ENCODE peak calls at places on chromosomes 11 and 22, in five cellular contexts. One of them, this sample, is unnamed. For H3K27me3 and H3K9me3, the result is how much of the 10 kb centered on the place peaks cover.

GRCh38 chr11:19674420-19674819 is 38.2 kb upstream of the NAV2 start:
- DNase-seq in GM23248: no peak
- DNase-seq in adipocyte: no peak
- DNase-seq in neural progenitor cell: no peak
- DNase-seq in HCT116: no peak
- DNase-seq in this sample: no peak

GRCh38 chr11:119093951-119094815 is 7.5 kb downstream of the DPAGT1 start:
- DNase-seq in neural progenitor cell: peak
- DNase-seq in adipocyte: peak
- DNase-seq in HCT116: no peak
- DNase-seq in GM23248: peak
- DNase-seq in this sample: peak

GRCh38 chr11:10233581-10233980 is 60.4 kb downstream of the SBF2 start:
- DNase-seq in GM23248: peak
- DNase-seq in neural progenitor cell: no peak
- DNase-seq in HCT116: peak
- DNase-seq in adipocyte: peak
- DNase-seq in this sample: peak

GRCh38 chr22:46178755-46179505 is 28.6 kb downstream of the PPARA start:
- DNase-seq in GM23248: peak
- DNase-seq in HCT116: no peak
- DNase-seq in adipocyte: no peak
- DNase-seq in neural progenitor cell: no peak
- DNase-seq in this sample: no peak

GRCh38 chr22:20499769-20500168 is 4.2 kb upstream of the KLHL22 start:
- DNase-seq in GM23248: no peak
- DNase-seq in neural progenitor cell: no peak
- DNase-seq in adipocyte: no peak
- DNase-seq in HCT116: no peak
- DNase-seq in this sample: no peak

GRCh38 chr11:27041141-27041869 is 690 bp downstream of the BBOX1 start:
- DNase-seq in GM23248: no peak
- DNase-seq in HCT116: no peak
- DNase-seq in neural progenitor cell: peak
- DNase-seq in adipocyte: peak
- DNase-seq in this sample: no peak

GRCh38 chr11:114562166-114562916 is 2.7 kb upstream of the NXPE1 start:
- DNase-seq in adipocyte: peak
- DNase-seq in GM23248: peak
- DNase-seq in neural progenitor cell: no peak
- DNase-seq in HCT116: no peak
- DNase-seq in this sample: peak

GRCh38 chr11:65920035-65920802 is 993 bp downstream of the DRAP1 start:
- DNase-seq in HCT116: no peak
- DNase-seq in neural progenitor cell: no peak
- DNase-seq in adipocyte: peak
- DNase-seq in GM23248: peak
- DNase-seq in this sample: no peak

GRCh38 chr11:2885676-2886081 is at the start of gene CDKN1C:
- DNase-seq in GM23248: peak
- DNase-seq in adipocyte: peak
- DNase-seq in HCT116: peak
- DNase-seq in neural progenitor cell: peak
- DNase-seq in this sample: peak

GRCh38 chr11:120752668-120753067 is 241.1 kb downstream of the GRIK4 start:
- DNase-seq in neural progenitor cell: no peak
- DNase-seq in HCT116: no peak
- DNase-seq in adipocyte: no peak
- DNase-seq in GM23248: no peak
- DNase-seq in this sample: no peak

GRCh38 chr22:45963821-45964220 is 13.1 kb downstream of the WNT7B start:
- DNase-seq in HCT116: no peak
- DNase-seq in adipocyte: no peak
- DNase-seq in GM23248: no peak
- DNase-seq in neural progenitor cell: no peak
- DNase-seq in this sample: no peak

GRCh38 chr11:135069884-135070283 is 657.8 kb upstream of the B3GAT1 start:
- DNase-seq in GM23248: peak
- DNase-seq in HCT116: no peak
- DNase-seq in neural progenitor cell: no peak
- DNase-seq in adipocyte: no peak
- DNase-seq in this sample: no peak

GRCh38 chr11:47270331-47271271 is 668 bp downstream of the MADD start:
- DNase-seq in neural progenitor cell: no peak
- DNase-seq in adipocyte: peak
- DNase-seq in HCT116: no peak
- DNase-seq in GM23248: peak
- DNase-seq in this sample: peak

GRCh38 chr22:31616315-31616980 is 45.6 kb downstream of the PISD start:
- DNase-seq in GM23248: no peak
- DNase-seq in neural progenitor cell: no peak
- DNase-seq in adipocyte: no peak
- DNase-seq in HCT116: no peak
- DNase-seq in this sample: no peak

GRCh38 chr11:69700278-69701140 is 3.3 kb downstream of the FGF19 start:
- DNase-seq in HCT116: no peak
- DNase-seq in GM23248: peak
- DNase-seq in adipocyte: peak
- DNase-seq in neural progenitor cell: peak
- DNase-seq in this sample: peak

GRCh38 chr11:61811831-61812230 is 5.0 kb downstream of the FADS1 start:
- DNase-seq in neural progenitor cell: no peak
- DNase-seq in adipocyte: no peak
- DNase-seq in GM23248: no peak
- DNase-seq in HCT116: no peak
- DNase-seq in this sample: no peak

GRCh38 chr22:30205281-30206115 is 41.1 kb downstream of the LIF start:
- DNase-seq in GM23248: peak
- DNase-seq in HCT116: no peak
- DNase-seq in adipocyte: peak
- DNase-seq in neural progenitor cell: no peak
- DNase-seq in this sample: peak

GRCh38 chr11:2385156-2386151 is 8.3 kb downstream of the CD81 start:
- DNase-seq in neural progenitor cell: no peak
- DNase-seq in adipocyte: no peak
- DNase-seq in GM23248: no peak
- DNase-seq in HCT116: no peak
- DNase-seq in this sample: no peak

GRCh38 chr22:27900153-27900552 is 18.9 kb downstream of the PITPNB start:
- DNase-seq in adipocyte: no peak
- DNase-seq in HCT116: no peak
- DNase-seq in GM23248: no peak
- DNase-seq in neural progenitor cell: no peak
- DNase-seq in this sample: no peak

GRCh38 chr22:23756891-23757290 is 2.7 kb upstream of the VPREB3 start:
- DNase-seq in adipocyte: no peak
- DNase-seq in neural progenitor cell: no peak
- DNase-seq in GM23248: no peak
- DNase-seq in HCT116: no peak
- DNase-seq in this sample: no peak
- H3K9ac ChIP-seq in adipocyte: no peak
- H3K9ac ChIP-seq in neural progenitor cell: no peak
- H3K9ac ChIP-seq in GM23248: no peak
- H3K9ac ChIP-seq in HCT116: no peak
- H3K9ac ChIP-seq in this sample: no peak

DNA sequence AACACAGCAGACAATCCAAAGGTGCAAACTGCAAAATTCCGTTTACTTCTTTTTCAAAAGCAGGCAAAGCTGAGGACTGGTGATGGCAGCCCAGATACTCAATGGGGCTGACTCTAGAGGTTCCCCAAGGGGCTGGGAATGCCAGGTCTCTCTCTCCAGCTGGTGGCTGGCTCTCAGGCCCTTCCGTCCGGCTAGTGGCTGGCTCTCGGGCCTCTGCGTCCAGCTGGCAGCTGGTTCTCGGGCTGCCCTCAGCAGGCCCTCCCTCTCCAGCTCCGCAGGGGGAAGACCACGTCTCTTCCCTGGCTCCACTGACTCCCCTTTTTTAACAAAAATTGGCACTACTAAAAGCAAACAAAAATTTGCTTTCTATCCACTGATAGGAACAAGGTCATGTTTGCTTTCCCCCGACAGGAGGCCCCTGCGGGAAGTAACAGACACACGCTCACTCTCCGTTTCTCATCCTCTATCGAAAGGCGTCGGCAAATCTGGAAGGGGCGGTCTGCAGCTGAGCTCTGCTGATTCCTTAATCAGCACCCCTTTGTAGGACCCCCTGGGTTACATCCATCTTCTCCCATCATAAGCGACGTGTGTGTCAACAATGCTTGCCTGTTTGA is 381.4 kb downstream of the BRD1 start:
- DNase-seq in GM23248: no peak
- DNase-seq in adipocyte: no peak
- DNase-seq in neural progenitor cell: no peak
- DNase-seq in HCT116: no peak
- DNase-seq in this sample: no peak
- H3K27me3 ChIP-seq in GM23248: under half
- H3K27me3 ChIP-seq in adipocyte: under half
- H3K27me3 ChIP-seq in neural progenitor cell: under half
- H3K27me3 ChIP-seq in HCT116: under half
- H3K27me3 ChIP-seq in this sample: under half

GRCh38 chr22:49658902-49659280 is 168.8 kb downstream of the BRD1 start:
- DNase-seq in GM23248: no peak
- DNase-seq in neural progenitor cell: no peak
- DNase-seq in adipocyte: no peak
- DNase-seq in HCT116: no peak
- DNase-seq in this sample: no peak

GRCh38 chr22:49659924-49660315 is 167.8 kb downstream of the BRD1 start:
- DNase-seq in HCT116: no peak
- DNase-seq in neural progenitor cell: no peak
- DNase-seq in adipocyte: no peak
- DNase-seq in GM23248: no peak
- DNase-seq in this sample: no peak

GRCh38 chr22:49660321-49660720 is 167.4 kb downstream of the BRD1 start:
- DNase-seq in neural progenitor cell: no peak
- DNase-seq in adipocyte: no peak
- DNase-seq in GM23248: no peak
- DNase-seq in HCT116: no peak
- DNase-seq in this sample: no peak

GRCh38 chr22:49657974-49658550 is 169.6 kb downstream of the BRD1 start:
- DNase-seq in HCT116: no peak
- DNase-seq in GM23248: no peak
- DNase-seq in adipocyte: no peak
- DNase-seq in neural progenitor cell: no peak
- DNase-seq in this sample: no peak

DNA sequence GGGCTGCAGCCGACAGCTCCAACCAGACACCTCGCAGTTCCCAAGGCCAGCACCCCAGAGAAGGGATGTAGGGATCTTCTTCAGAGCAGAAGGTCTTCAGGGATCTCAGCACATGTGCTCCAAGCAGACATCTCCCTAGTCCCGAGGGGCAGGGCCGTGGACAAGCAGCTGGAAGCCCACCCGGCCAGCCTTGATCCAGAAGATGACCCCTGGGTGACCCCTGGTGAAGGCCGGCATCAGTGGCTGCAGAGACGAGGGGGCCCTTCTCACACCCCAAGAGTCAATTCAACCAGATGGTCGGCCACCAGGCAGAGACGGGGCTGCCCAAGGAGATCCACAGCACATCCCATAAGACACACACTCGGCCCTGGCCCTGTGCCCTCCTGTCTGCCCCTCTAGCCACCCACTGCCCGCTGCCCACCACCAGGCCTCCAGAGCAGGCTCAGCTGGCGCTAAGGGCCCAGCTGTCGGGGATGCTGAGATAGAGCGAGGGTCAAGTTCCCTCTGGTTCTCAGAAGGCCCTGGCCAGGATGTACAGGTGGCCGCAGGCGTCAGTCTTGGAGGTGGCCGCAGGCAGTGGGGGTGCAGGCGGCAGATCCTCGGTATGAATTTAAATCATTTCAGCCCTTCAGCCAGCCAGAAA is 168.3 kb downstream of the BRD1 start:
- DNase-seq in adipocyte: no peak
- DNase-seq in GM23248: no peak
- DNase-seq in HCT116: no peak
- DNase-seq in neural progenitor cell: no peak
- DNase-seq in this sample: no peak
- H3K9me3 ChIP-seq in adipocyte: under half
- H3K9me3 ChIP-seq in GM23248: under half
- H3K9me3 ChIP-seq in HCT116: under half
- H3K9me3 ChIP-seq in neural progenitor cell: under half
- H3K9me3 ChIP-seq in this sample: under half

DNA sequence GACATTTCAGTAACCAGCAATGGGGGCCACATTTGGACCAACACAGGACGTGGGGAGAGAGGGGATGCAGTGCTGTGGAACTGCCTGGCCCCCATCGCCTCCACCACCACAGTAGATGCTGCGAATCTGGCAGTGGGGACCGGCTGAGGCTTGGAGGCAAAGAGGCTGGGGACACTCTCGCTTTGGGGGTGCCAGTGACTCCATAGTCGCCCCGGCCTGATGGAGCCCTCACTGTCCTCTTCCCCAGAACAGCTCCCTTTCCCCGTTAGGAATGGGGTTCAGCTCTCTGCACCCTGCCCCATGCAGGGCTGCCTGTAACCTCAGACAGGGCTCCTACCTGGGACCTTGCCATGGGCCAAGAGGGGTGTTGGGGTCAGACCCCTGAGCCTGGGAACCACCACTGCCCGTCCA is 1.8 kb upstream of the MUC2 start:
- DNase-seq in GM23248: no peak
- DNase-seq in HCT116: no peak
- DNase-seq in neural progenitor cell: no peak
- DNase-seq in adipocyte: no peak
- DNase-seq in this sample: no peak
- H3K9ac ChIP-seq in GM23248: no peak
- H3K9ac ChIP-seq in HCT116: peak
- H3K9ac ChIP-seq in neural progenitor cell: no peak
- H3K9ac ChIP-seq in adipocyte: no peak
- H3K9ac ChIP-seq in this sample: peak

GRCh38 chr11:128892866-128893565 is 1.9 kb downstream of the KCNJ5 start:
- DNase-seq in adipocyte: no peak
- DNase-seq in neural progenitor cell: peak
- DNase-seq in GM23248: no peak
- DNase-seq in HCT116: no peak
- DNase-seq in this sample: no peak

GRCh38 chr11:128893578-128894295 is 2.6 kb downstream of the KCNJ5 start:
- DNase-seq in neural progenitor cell: no peak
- DNase-seq in HCT116: no peak
- DNase-seq in adipocyte: no peak
- DNase-seq in GM23248: no peak
- DNase-seq in this sample: no peak

GRCh38 chr11:128894685-128895084 is 3.5 kb downstream of the KCNJ5 start:
- DNase-seq in HCT116: no peak
- DNase-seq in GM23248: no peak
- DNase-seq in neural progenitor cell: no peak
- DNase-seq in adipocyte: no peak
- DNase-seq in this sample: no peak

GRCh38 chr11:128895505-128895904 is 4.3 kb downstream of the KCNJ5 start:
- DNase-seq in adipocyte: no peak
- DNase-seq in HCT116: no peak
- DNase-seq in GM23248: no peak
- DNase-seq in neural progenitor cell: no peak
- DNase-seq in this sample: no peak

DNA sequence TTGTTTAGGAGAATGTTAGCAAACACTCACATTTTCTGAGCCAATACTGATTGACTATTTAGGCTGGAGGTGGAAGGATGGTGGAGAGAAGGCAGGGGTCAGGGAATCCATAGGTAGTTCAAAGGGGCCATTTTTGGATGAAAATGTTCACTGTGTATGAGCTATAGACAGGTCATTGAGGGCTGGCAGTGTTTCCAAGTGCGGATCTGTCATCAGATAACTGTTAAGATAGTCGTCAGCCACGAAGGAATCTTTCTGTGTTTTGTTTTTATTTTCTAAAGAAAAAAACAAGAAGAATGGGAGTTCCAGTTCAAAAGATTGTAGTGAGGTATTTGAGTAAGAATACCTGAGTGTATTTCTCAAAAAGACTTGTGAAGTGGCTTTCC is 3.1 kb downstream of the KCNJ5 start:
- DNase-seq in adipocyte: no peak
- DNase-seq in HCT116: no peak
- DNase-seq in neural progenitor cell: no peak
- DNase-seq in GM23248: no peak
- DNase-seq in this sample: no peak
- H3K27me3 ChIP-seq in adipocyte: under half
- H3K27me3 ChIP-seq in HCT116: under half
- H3K27me3 ChIP-seq in neural progenitor cell: half or more
- H3K27me3 ChIP-seq in GM23248: under half
- H3K27me3 ChIP-seq in this sample: under half